ENCODE peak calls at places on chromosomes 13 and 19, in ten cellular contexts. One of them, this sample, is unnamed.

GRCh38 chr13:39766464-39767167 is 111.2 kb downstream of the COG6 start:
- DNase-seq in central memory CD4-positive, alpha-beta T cell: no peak
- DNase-seq in CD8-positive, alpha-beta T cell: no peak
- DNase-seq in mesothelial cell of epicardium: no peak
- DNase-seq in RWPE2: no peak
- DNase-seq in C1 segment of cervical spinal cord: no peak
- DNase-seq in activated CD4-positive, alpha-beta memory T cell treated with anti-CD3 and anti-CD28 coated beads for 36 hours: no peak
- DNase-seq in fibroblast of lung: no peak
- DNase-seq in cardiac muscle cell: no peak
- DNase-seq in A172: no peak
- DNase-seq in this sample: no peak

GRCh38 chr19:18339703-18340102 is 695 bp upstream of the PGPEP1 start:
- DNase-seq in central memory CD4-positive, alpha-beta T cell: no peak
- DNase-seq in CD8-positive, alpha-beta T cell: no peak
- DNase-seq in mesothelial cell of epicardium: no peak
- DNase-seq in RWPE2: no peak
- DNase-seq in C1 segment of cervical spinal cord: no peak
- DNase-seq in activated CD4-positive, alpha-beta memory T cell treated with anti-CD3 and anti-CD28 coated beads for 36 hours: peak; percentile 13
- DNase-seq in fibroblast of lung: no peak
- DNase-seq in cardiac muscle cell: no peak
- DNase-seq in A172: peak; percentile 55
- DNase-seq in this sample: peak; percentile 43

GRCh38 chr19:49512970-49513745 is 697 bp downstream of the FCGRT start:
- DNase-seq in central memory CD4-positive, alpha-beta T cell: no peak
- DNase-seq in CD8-positive, alpha-beta T cell: no peak
- DNase-seq in mesothelial cell of epicardium: peak; percentile 63
- DNase-seq in RWPE2: no peak
- DNase-seq in C1 segment of cervical spinal cord: no peak
- DNase-seq in activated CD4-positive, alpha-beta memory T cell treated with anti-CD3 and anti-CD28 coated beads for 36 hours: peak; percentile 50
- DNase-seq in fibroblast of lung: no peak
- DNase-seq in cardiac muscle cell: no peak
- DNase-seq in A172: no peak
- DNase-seq in this sample: no peak

GRCh38 chr13:40764587-40765403 is 6.2 kb downstream of the MRPS31 start:
- DNase-seq in central memory CD4-positive, alpha-beta T cell: peak; percentile 16
- DNase-seq in CD8-positive, alpha-beta T cell: peak; percentile 26
- DNase-seq in mesothelial cell of epicardium: no peak
- DNase-seq in RWPE2: no peak
- DNase-seq in C1 segment of cervical spinal cord: no peak
- DNase-seq in activated CD4-positive, alpha-beta memory T cell treated with anti-CD3 and anti-CD28 coated beads for 36 hours: peak; percentile 75
- DNase-seq in fibroblast of lung: peak; percentile 95
- DNase-seq in cardiac muscle cell: no peak
- DNase-seq in A172: no peak
- DNase-seq in this sample: no peak

GRCh38 chr19:44927746-44928145 is 13.3 kb downstream of the APOC1 start:
- DNase-seq in central memory CD4-positive, alpha-beta T cell: no peak
- DNase-seq in CD8-positive, alpha-beta T cell: no peak
- DNase-seq in mesothelial cell of epicardium: no peak
- DNase-seq in RWPE2: no peak
- DNase-seq in C1 segment of cervical spinal cord: no peak
- DNase-seq in activated CD4-positive, alpha-beta memory T cell treated with anti-CD3 and anti-CD28 coated beads for 36 hours: no peak
- DNase-seq in fibroblast of lung: peak; percentile 49
- DNase-seq in cardiac muscle cell: peak; percentile 96
- DNase-seq in A172: no peak
- DNase-seq in this sample: no peak

GRCh38 chr13:45705936-45706335 is 3.8 kb downstream of the CBY2 start:
- DNase-seq in central memory CD4-positive, alpha-beta T cell: no peak
- DNase-seq in CD8-positive, alpha-beta T cell: no peak
- DNase-seq in mesothelial cell of epicardium: no peak
- DNase-seq in RWPE2: no peak
- DNase-seq in C1 segment of cervical spinal cord: no peak
- DNase-seq in activated CD4-positive, alpha-beta memory T cell treated with anti-CD3 and anti-CD28 coated beads for 36 hours: no peak
- DNase-seq in fibroblast of lung: no peak
- DNase-seq in cardiac muscle cell: no peak
- DNase-seq in A172: no peak
- DNase-seq in this sample: no peak

GRCh38 chr13:102907886-102908515 is 62.2 kb downstream of the ERCC5 start:
- DNase-seq in central memory CD4-positive, alpha-beta T cell: no peak
- DNase-seq in CD8-positive, alpha-beta T cell: no peak
- DNase-seq in mesothelial cell of epicardium: no peak
- DNase-seq in RWPE2: no peak
- DNase-seq in C1 segment of cervical spinal cord: no peak
- DNase-seq in activated CD4-positive, alpha-beta memory T cell treated with anti-CD3 and anti-CD28 coated beads for 36 hours: no peak
- DNase-seq in fibroblast of lung: no peak
- DNase-seq in cardiac muscle cell: peak; percentile 6
- DNase-seq in A172: no peak
- DNase-seq in this sample: no peak

GRCh38 chr19:30722236-30722635 is 350.1 kb downstream of the ZNF536 start:
- DNase-seq in central memory CD4-positive, alpha-beta T cell: no peak
- DNase-seq in CD8-positive, alpha-beta T cell: no peak
- DNase-seq in mesothelial cell of epicardium: no peak
- DNase-seq in RWPE2: no peak
- DNase-seq in C1 segment of cervical spinal cord: no peak
- DNase-seq in activated CD4-positive, alpha-beta memory T cell treated with anti-CD3 and anti-CD28 coated beads for 36 hours: no peak
- DNase-seq in fibroblast of lung: no peak
- DNase-seq in cardiac muscle cell: no peak
- DNase-seq in A172: no peak
- DNase-seq in this sample: no peak

GRCh38 chr13:44219808-44220544 is 153.6 kb upstream of the SERP2 start:
- DNase-seq in central memory CD4-positive, alpha-beta T cell: no peak
- DNase-seq in CD8-positive, alpha-beta T cell: no peak
- DNase-seq in mesothelial cell of epicardium: no peak
- DNase-seq in RWPE2: no peak
- DNase-seq in C1 segment of cervical spinal cord: no peak
- DNase-seq in activated CD4-positive, alpha-beta memory T cell treated with anti-CD3 and anti-CD28 coated beads for 36 hours: no peak
- DNase-seq in fibroblast of lung: peak; percentile 92
- DNase-seq in cardiac muscle cell: peak; percentile 58
- DNase-seq in A172: peak; percentile 73
- DNase-seq in this sample: no peak

GRCh38 chr19:16324384-16325160 is at the start of gene KLF2:
- DNase-seq in central memory CD4-positive, alpha-beta T cell: peak; percentile 95
- DNase-seq in CD8-positive, alpha-beta T cell: peak; percentile 95
- DNase-seq in mesothelial cell of epicardium: peak; percentile 77
- DNase-seq in RWPE2: no peak
- DNase-seq in C1 segment of cervical spinal cord: peak; percentile 16
- DNase-seq in activated CD4-positive, alpha-beta memory T cell treated with anti-CD3 and anti-CD28 coated beads for 36 hours: peak; percentile 89
- DNase-seq in fibroblast of lung: peak; percentile 87
- DNase-seq in cardiac muscle cell: peak; percentile 96
- DNase-seq in A172: peak; percentile 86
- DNase-seq in this sample: peak; percentile 96

GRCh38 chr19:2456301-2456570 is 523 bp downstream of the LMNB2 start:
- DNase-seq in central memory CD4-positive, alpha-beta T cell: no peak
- DNase-seq in CD8-positive, alpha-beta T cell: no peak
- DNase-seq in mesothelial cell of epicardium: no peak
- DNase-seq in RWPE2: no peak
- DNase-seq in C1 segment of cervical spinal cord: no peak
- DNase-seq in activated CD4-positive, alpha-beta memory T cell treated with anti-CD3 and anti-CD28 coated beads for 36 hours: no peak
- DNase-seq in fibroblast of lung: no peak
- DNase-seq in cardiac muscle cell: no peak
- DNase-seq in A172: no peak
- DNase-seq in this sample: no peak

GRCh38 chr19:33241530-33242101 is 16.0 kb upstream of the SLC7A10 start:
- DNase-seq in central memory CD4-positive, alpha-beta T cell: no peak
- DNase-seq in CD8-positive, alpha-beta T cell: no peak
- DNase-seq in mesothelial cell of epicardium: no peak
- DNase-seq in RWPE2: no peak
- DNase-seq in C1 segment of cervical spinal cord: no peak
- DNase-seq in activated CD4-positive, alpha-beta memory T cell treated with anti-CD3 and anti-CD28 coated beads for 36 hours: peak; percentile 54
- DNase-seq in fibroblast of lung: peak; percentile 10
- DNase-seq in cardiac muscle cell: no peak
- DNase-seq in A172: no peak
- DNase-seq in this sample: no peak

GRCh38 chr19:33465834-33466233 is 55.8 kb downstream of the PEPD start:
- DNase-seq in central memory CD4-positive, alpha-beta T cell: no peak
- DNase-seq in CD8-positive, alpha-beta T cell: no peak
- DNase-seq in mesothelial cell of epicardium: no peak
- DNase-seq in RWPE2: no peak
- DNase-seq in C1 segment of cervical spinal cord: no peak
- DNase-seq in activated CD4-positive, alpha-beta memory T cell treated with anti-CD3 and anti-CD28 coated beads for 36 hours: no peak
- DNase-seq in fibroblast of lung: no peak
- DNase-seq in cardiac muscle cell: no peak
- DNase-seq in A172: no peak
- DNase-seq in this sample: no peak

GRCh38 chr13:49836516-49836915 is 44.0 kb upstream of the KPNA3 start:
- DNase-seq in central memory CD4-positive, alpha-beta T cell: no peak
- DNase-seq in CD8-positive, alpha-beta T cell: no peak
- DNase-seq in mesothelial cell of epicardium: no peak
- DNase-seq in RWPE2: no peak
- DNase-seq in C1 segment of cervical spinal cord: no peak
- DNase-seq in activated CD4-positive, alpha-beta memory T cell treated with anti-CD3 and anti-CD28 coated beads for 36 hours: no peak
- DNase-seq in fibroblast of lung: no peak
- DNase-seq in cardiac muscle cell: no peak
- DNase-seq in A172: no peak
- DNase-seq in this sample: no peak

GRCh38 chr13:75473472-75473871 is 8.5 kb downstream of the TBC1D4 start:
- DNase-seq in central memory CD4-positive, alpha-beta T cell: no peak
- DNase-seq in CD8-positive, alpha-beta T cell: no peak
- DNase-seq in mesothelial cell of epicardium: no peak
- DNase-seq in RWPE2: no peak
- DNase-seq in C1 segment of cervical spinal cord: no peak
- DNase-seq in activated CD4-positive, alpha-beta memory T cell treated with anti-CD3 and anti-CD28 coated beads for 36 hours: no peak
- DNase-seq in fibroblast of lung: no peak
- DNase-seq in cardiac muscle cell: no peak
- DNase-seq in A172: no peak
- DNase-seq in this sample: no peak

GRCh38 chr19:1483067-1483978 is 4.3 kb upstream of the C19orf25 start:
- DNase-seq in central memory CD4-positive, alpha-beta T cell: no peak
- DNase-seq in CD8-positive, alpha-beta T cell: no peak
- DNase-seq in mesothelial cell of epicardium: no peak
- DNase-seq in RWPE2: no peak
- DNase-seq in C1 segment of cervical spinal cord: no peak
- DNase-seq in activated CD4-positive, alpha-beta memory T cell treated with anti-CD3 and anti-CD28 coated beads for 36 hours: no peak
- DNase-seq in fibroblast of lung: no peak
- DNase-seq in cardiac muscle cell: no peak
- DNase-seq in A172: no peak
- DNase-seq in this sample: no peak

GRCh38 chr19:30276312-30276884 is 95.8 kb upstream of the ZNF536 start:
- DNase-seq in central memory CD4-positive, alpha-beta T cell: no peak
- DNase-seq in CD8-positive, alpha-beta T cell: no peak
- DNase-seq in mesothelial cell of epicardium: no peak
- DNase-seq in RWPE2: no peak
- DNase-seq in C1 segment of cervical spinal cord: no peak
- DNase-seq in activated CD4-positive, alpha-beta memory T cell treated with anti-CD3 and anti-CD28 coated beads for 36 hours: no peak
- DNase-seq in fibroblast of lung: no peak
- DNase-seq in cardiac muscle cell: no peak
- DNase-seq in A172: no peak
- DNase-seq in this sample: no peak

GRCh38 chr19:28556371-28556770 is 656.6 kb downstream of the UQCRFS1 start:
- DNase-seq in central memory CD4-positive, alpha-beta T cell: no peak
- DNase-seq in CD8-positive, alpha-beta T cell: no peak
- DNase-seq in mesothelial cell of epicardium: no peak
- DNase-seq in RWPE2: no peak
- DNase-seq in C1 segment of cervical spinal cord: no peak
- DNase-seq in activated CD4-positive, alpha-beta memory T cell treated with anti-CD3 and anti-CD28 coated beads for 36 hours: no peak
- DNase-seq in fibroblast of lung: no peak
- DNase-seq in cardiac muscle cell: no peak
- DNase-seq in A172: no peak
- DNase-seq in this sample: no peak

GRCh38 chr19:53772943-53773342 is 51.2 kb downstream of the NLRP12 start:
- DNase-seq in central memory CD4-positive, alpha-beta T cell: peak; percentile 17
- DNase-seq in CD8-positive, alpha-beta T cell: peak; percentile 21
- DNase-seq in mesothelial cell of epicardium: peak; percentile 67
- DNase-seq in RWPE2: no peak
- DNase-seq in C1 segment of cervical spinal cord: peak; percentile 2
- DNase-seq in activated CD4-positive, alpha-beta memory T cell treated with anti-CD3 and anti-CD28 coated beads for 36 hours: peak; percentile 40
- DNase-seq in fibroblast of lung: peak; percentile 46
- DNase-seq in cardiac muscle cell: peak; percentile 68
- DNase-seq in A172: peak; percentile 80
- DNase-seq in this sample: peak; percentile 38

GRCh38 chr13:47258384-47258783 is 361.5 kb upstream of the HTR2A start:
- DNase-seq in central memory CD4-positive, alpha-beta T cell: no peak
- DNase-seq in CD8-positive, alpha-beta T cell: no peak
- DNase-seq in mesothelial cell of epicardium: no peak
- DNase-seq in RWPE2: no peak
- DNase-seq in C1 segment of cervical spinal cord: no peak
- DNase-seq in activated CD4-positive, alpha-beta memory T cell treated with anti-CD3 and anti-CD28 coated beads for 36 hours: no peak
- DNase-seq in fibroblast of lung: no peak
- DNase-seq in cardiac muscle cell: no peak
- DNase-seq in A172: no peak
- DNase-seq in this sample: no peak

GRCh38 chr19:1079566-1080111 is 12.7 kb downstream of the ARHGAP45 start:
- DNase-seq in central memory CD4-positive, alpha-beta T cell: peak; percentile 69
- DNase-seq in CD8-positive, alpha-beta T cell: peak; percentile 74
- DNase-seq in mesothelial cell of epicardium: no peak
- DNase-seq in RWPE2: peak; percentile 63
- DNase-seq in C1 segment of cervical spinal cord: no peak
- DNase-seq in activated CD4-positive, alpha-beta memory T cell treated with anti-CD3 and anti-CD28 coated beads for 36 hours: peak; percentile 93
- DNase-seq in fibroblast of lung: no peak
- DNase-seq in cardiac muscle cell: no peak
- DNase-seq in A172: no peak
- DNase-seq in this sample: no peak

GRCh38 chr19:49773663-49774305 is 7.0 kb downstream of the AP2A1 start:
- DNase-seq in central memory CD4-positive, alpha-beta T cell: no peak
- DNase-seq in CD8-positive, alpha-beta T cell: no peak
- DNase-seq in mesothelial cell of epicardium: no peak
- DNase-seq in RWPE2: no peak
- DNase-seq in C1 segment of cervical spinal cord: no peak
- DNase-seq in activated CD4-positive, alpha-beta memory T cell treated with anti-CD3 and anti-CD28 coated beads for 36 hours: no peak
- DNase-seq in fibroblast of lung: no peak
- DNase-seq in cardiac muscle cell: no peak
- DNase-seq in A172: no peak
- DNase-seq in this sample: no peak

GRCh38 chr19:15241259-15241658 is 9.0 kb upstream of the EPHX3 start:
- DNase-seq in central memory CD4-positive, alpha-beta T cell: no peak
- DNase-seq in CD8-positive, alpha-beta T cell: no peak
- DNase-seq in mesothelial cell of epicardium: no peak
- DNase-seq in RWPE2: peak; percentile 49
- DNase-seq in C1 segment of cervical spinal cord: no peak
- DNase-seq in activated CD4-positive, alpha-beta memory T cell treated with anti-CD3 and anti-CD28 coated beads for 36 hours: no peak
- DNase-seq in fibroblast of lung: no peak
- DNase-seq in cardiac muscle cell: no peak
- DNase-seq in A172: no peak
- DNase-seq in this sample: no peak

GRCh38 chr19:49712397-49712859 is 21.5 kb downstream of the CPT1C start:
- DNase-seq in central memory CD4-positive, alpha-beta T cell: no peak
- DNase-seq in CD8-positive, alpha-beta T cell: no peak
- DNase-seq in mesothelial cell of epicardium: no peak
- DNase-seq in RWPE2: no peak
- DNase-seq in C1 segment of cervical spinal cord: no peak
- DNase-seq in activated CD4-positive, alpha-beta memory T cell treated with anti-CD3 and anti-CD28 coated beads for 36 hours: no peak
- DNase-seq in fibroblast of lung: peak; percentile 42
- DNase-seq in cardiac muscle cell: peak; percentile 83
- DNase-seq in A172: peak; percentile 85
- DNase-seq in this sample: no peak

GRCh38 chr13:111049791-111050538 is 65.1 kb upstream of the ARHGEF7 start:
- DNase-seq in central memory CD4-positive, alpha-beta T cell: no peak
- DNase-seq in CD8-positive, alpha-beta T cell: no peak
- DNase-seq in mesothelial cell of epicardium: no peak
- DNase-seq in RWPE2: no peak
- DNase-seq in C1 segment of cervical spinal cord: no peak
- DNase-seq in activated CD4-positive, alpha-beta memory T cell treated with anti-CD3 and anti-CD28 coated beads for 36 hours: no peak
- DNase-seq in fibroblast of lung: no peak
- DNase-seq in cardiac muscle cell: peak; percentile 44
- DNase-seq in A172: peak; percentile 67
- DNase-seq in this sample: no peak

GRCh38 chr19:7550987-7551761 is 15.7 kb downstream of the PNPLA6 start:
- DNase-seq in central memory CD4-positive, alpha-beta T cell: peak; percentile 20
- DNase-seq in CD8-positive, alpha-beta T cell: peak; percentile 46
- DNase-seq in mesothelial cell of epicardium: peak; percentile 74
- DNase-seq in RWPE2: no peak
- DNase-seq in C1 segment of cervical spinal cord: peak; percentile 18
- DNase-seq in activated CD4-positive, alpha-beta memory T cell treated with anti-CD3 and anti-CD28 coated beads for 36 hours: peak; percentile 50
- DNase-seq in fibroblast of lung: peak; percentile 47
- DNase-seq in cardiac muscle cell: peak; percentile 83
- DNase-seq in A172: no peak
- DNase-seq in this sample: peak; percentile 89

GRCh38 chr13:101959016-101959415 is 442.8 kb downstream of the FGF14 start:
- DNase-seq in central memory CD4-positive, alpha-beta T cell: no peak
- DNase-seq in CD8-positive, alpha-beta T cell: no peak
- DNase-seq in mesothelial cell of epicardium: no peak
- DNase-seq in RWPE2: no peak
- DNase-seq in C1 segment of cervical spinal cord: no peak
- DNase-seq in activated CD4-positive, alpha-beta memory T cell treated with anti-CD3 and anti-CD28 coated beads for 36 hours: no peak
- DNase-seq in fibroblast of lung: no peak
- DNase-seq in cardiac muscle cell: no peak
- DNase-seq in A172: no peak
- DNase-seq in this sample: no peak

GRCh38 chr19:18763674-18764590 is 27.2 kb downstream of the COMP start:
- DNase-seq in central memory CD4-positive, alpha-beta T cell: no peak
- DNase-seq in CD8-positive, alpha-beta T cell: no peak
- DNase-seq in mesothelial cell of epicardium: no peak
- DNase-seq in RWPE2: peak; percentile 97
- DNase-seq in C1 segment of cervical spinal cord: no peak
- DNase-seq in activated CD4-positive, alpha-beta memory T cell treated with anti-CD3 and anti-CD28 coated beads for 36 hours: no peak
- DNase-seq in fibroblast of lung: peak; percentile 75
- DNase-seq in cardiac muscle cell: peak; percentile 41
- DNase-seq in A172: peak; percentile 85
- DNase-seq in this sample: no peak

This sample was measured in MM.1S.